ENCODE peak calls at places on chromosomes 11 and 22, in nine cellular contexts. L, X, F, V, S, H, E, W and Q are unnamed samples.

GRCh38 chr11:116698080-116698479 is 74.7 kb downstream of the BUD13 start:
- DNase-seq in L (no peak), S (no peak), V (no peak), F (peak), E (no peak), X (no peak), W (no peak), H (no peak), Q (no peak)

GRCh38 chr11:126310229-126310991 is 6.5 kb downstream of the DCPS start:
- DNase-seq in W (no peak), E (peak), X (peak), F (peak), V (peak), S (peak), L (peak), H (peak), Q (peak)

GRCh38 chr11:125387991-125388390 is 108.1 kb downstream of the FEZ1 start:
- DNase-seq in S (no peak), F (peak), H (no peak), L (no peak), X (no peak), W (no peak), V (no peak), E (no peak), Q (no peak)

GRCh38 chr11:2432171-2432621 is 12.1 kb downstream of the TRPM5 start:
- DNase-seq in L (no peak), S (no peak), F (peak), V (no peak), W (no peak), E (no peak), H (no peak), X (no peak), Q (no peak)

GRCh38 chr22:22748297-22748743 is 103.9 kb downstream of the GGTLC2 start:
- DNase-seq in H (peak), E (peak), W (no peak), L (peak), V (peak), F (no peak), S (peak), X (peak), Q (peak)

GRCh38 chr11:126060651-126061220 is 1.9 kb downstream of the CDON start:
- DNase-seq in X (no peak), V (no peak), W (no peak), F (no peak), L (no peak), E (no peak), S (no peak), H (no peak), Q (no peak)

GRCh38 chr11:133020321-133020720 is 512.0 kb downstream of the OPCML start:
- DNase-seq in L (no peak), V (no peak), X (no peak), F (no peak), E (no peak), W (no peak), H (no peak), S (no peak), Q (no peak)

GRCh38 chr11:85961930-85962363 is 106.8 kb downstream of the CCDC83 start:
- DNase-seq in L (no peak), H (no peak), V (no peak), F (no peak), X (peak), S (no peak), E (no peak), W (no peak), Q (peak)

GRCh38 chr11:1138053-1138452 is 19.7 kb upstream of the MUC5AC start:
- DNase-seq in S (no peak), X (no peak), H (no peak), W (no peak), L (no peak), E (peak), V (no peak), F (no peak), Q (peak)

GRCh38 chr11:66722745-66723651 is 6.0 kb downstream of the SPTBN2 start:
- DNase-seq in W (no peak), X (no peak), H (no peak), V (no peak), E (no peak), S (no peak), F (no peak), L (no peak), Q (no peak)

GRCh38 chr11:130478881-130479280 is 30.4 kb downstream of the ADAMTS15 start:
- DNase-seq in E (no peak), F (no peak), V (no peak), X (peak), W (no peak), H (no peak), S (no peak), L (no peak), Q (peak)

GRCh38 chr11:68141247-68142027 is 20.2 kb upstream of the CHKA start:
- DNase-seq in F (no peak), V (no peak), H (no peak), X (no peak), S (no peak), E (no peak), L (no peak), W (no peak), Q (no peak)

GRCh38 chr22:43206515-43207161 is 19.7 kb upstream of the TTLL12 start:
- DNase-seq in V (no peak), X (no peak), E (no peak), S (no peak), F (no peak), H (no peak), W (no peak), L (no peak), Q (no peak)

GRCh38 chr11:121711236-121711635 is 258.5 kb upstream of the SORL1-AS1 start:
- DNase-seq in S (no peak), W (no peak), H (no peak), E (no peak), X (no peak), L (no peak), F (no peak), V (no peak), Q (no peak)

GRCh38 chr11:5508605-5509004 is 1.2 kb downstream of the UBQLN3 start:
- DNase-seq in H (no peak), X (no peak), E (no peak), L (no peak), S (no peak), W (no peak), V (no peak), F (no peak), Q (no peak)

GRCh38 chr11:108148549-108148948 is 27.2 kb downstream of the ACAT1 start:
- DNase-seq in H (no peak), E (no peak), W (no peak), F (no peak), L (no peak), X (peak), V (no peak), S (no peak), Q (no peak)

GRCh38 chr11:134514354-134514951 is 102.4 kb upstream of the B3GAT1 start:
- DNase-seq in V (no peak), X (no peak), H (peak), F (peak), S (no peak), L (no peak), W (no peak), E (no peak), Q (no peak)

GRCh38 chr11:47705722-47706121 is 9.4 kb downstream of the AGBL2 start:
- DNase-seq in L (no peak), E (no peak), V (no peak), W (no peak), S (no peak), X (no peak), H (no peak), F (no peak), Q (no peak)

GRCh38 chr11:14617241-14618027 is 26.2 kb upstream of the PDE3B start:
- DNase-seq in L (no peak), V (no peak), W (no peak), X (peak), H (no peak), S (no peak), F (no peak), E (no peak), Q (no peak)

GRCh38 chr11:113137735-113138529 is 176.5 kb upstream of the TTC12 start:
- DNase-seq in X (no peak), F (no peak), E (no peak), W (no peak), V (no peak), L (no peak), H (no peak), S (no peak), Q (no peak)

GRCh38 chr11:64358907-64359711 is at the start of gene RPS6KA4:
- DNase-seq in L (peak), V (peak), H (no peak), X (peak), E (peak), S (peak), F (peak), W (no peak), Q (peak)

GRCh38 chr11:132850106-132850505 is 682.2 kb downstream of the OPCML start:
- DNase-seq in H (no peak), X (no peak), W (no peak), L (no peak), F (no peak), S (peak), V (no peak), E (no peak), Q (no peak)

GRCh38 chr11:134536677-134537076 is 124.6 kb upstream of the B3GAT1 start:
- DNase-seq in S (no peak), V (no peak), L (no peak), H (no peak), E (no peak), F (no peak), X (no peak), W (no peak), Q (no peak)

GRCh38 chr11:66595245-66595904 is 2.4 kb downstream of the CCS start:
- DNase-seq in L (peak), H (no peak), X (peak), E (no peak), S (peak), F (no peak), W (no peak), V (no peak), Q (peak)

GRCh38 chr11:5380740-5381342 is 2.8 kb upstream of the OR51M1 start:
- DNase-seq in E (peak), H (peak), S (peak), L (peak), F (no peak), X (peak), W (no peak), V (peak), Q (peak)

GRCh38 chr22:39243443-39244072 is 1.2 kb downstream of the PDGFB start:
- DNase-seq in E (no peak), V (no peak), L (no peak), X (no peak), H (no peak), W (no peak), F (no peak), S (no peak), Q (no peak)

DNA sequence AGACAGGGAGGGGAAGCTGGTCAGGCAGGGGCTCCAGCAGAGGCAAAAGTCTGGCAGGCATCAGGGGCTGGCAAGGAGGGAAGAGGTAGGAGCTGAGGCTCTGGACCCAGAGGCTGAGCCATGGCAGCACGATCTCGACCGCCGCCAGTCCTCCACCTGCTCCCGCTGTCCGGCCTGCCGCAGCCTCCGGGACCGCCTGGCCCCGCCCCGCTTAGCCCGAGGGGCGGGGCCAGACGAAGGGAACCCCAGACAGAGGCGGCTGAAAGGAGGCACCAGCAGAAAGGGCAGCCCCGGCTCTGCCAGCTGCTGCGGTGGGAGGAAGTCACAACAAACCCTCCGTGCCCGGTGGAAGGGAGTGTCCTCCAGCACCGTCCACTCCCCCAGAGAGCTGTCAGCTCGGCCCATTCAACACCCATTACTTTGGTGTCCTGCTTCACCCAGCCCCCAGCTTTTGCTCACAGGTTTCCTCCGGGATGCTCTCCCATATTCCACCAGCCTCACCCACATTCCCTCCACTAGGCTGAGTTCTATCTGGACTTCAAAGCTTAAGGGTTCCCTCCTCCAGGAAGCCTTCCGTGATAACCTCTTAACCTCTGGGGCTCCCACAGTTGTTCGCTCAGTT is at the start of gene MFNG:
- DNase-seq in V (peak), L (peak), S (peak), X (peak), W (no peak), F (peak), E (peak), H (no peak), Q (no peak)
- TF ChIP-seq CTCF in V (no peak), L (no peak), S (no peak), X (no peak), W (peak), F (no peak), E (peak), H (no peak), Q (no peak)

GRCh38 chr11:101929516-101929915 is 13.2 kb upstream of the ANGPTL5 start:
- DNase-seq in H (no peak), E (no peak), S (no peak), F (no peak), L (no peak), V (no peak), W (no peak), X (no peak), Q (no peak)
- TF ChIP-seq CTCF in H (no peak), E (no peak), S (no peak), F (no peak), L (no peak), V (no peak), W (no peak), X (no peak), Q (no peak)

GRCh38 chr11:17766590-17766989 is 32.0 kb downstream of the KCNC1 start:
- DNase-seq in F (peak), X (no peak), H (peak), E (no peak), S (peak), W (no peak), V (no peak), L (no peak), Q (no peak)
- TF ChIP-seq CTCF in F (no peak), X (no peak), H (no peak), E (no peak), S (peak), W (no peak), V (no peak), L (no peak), Q (no peak)

DNA sequence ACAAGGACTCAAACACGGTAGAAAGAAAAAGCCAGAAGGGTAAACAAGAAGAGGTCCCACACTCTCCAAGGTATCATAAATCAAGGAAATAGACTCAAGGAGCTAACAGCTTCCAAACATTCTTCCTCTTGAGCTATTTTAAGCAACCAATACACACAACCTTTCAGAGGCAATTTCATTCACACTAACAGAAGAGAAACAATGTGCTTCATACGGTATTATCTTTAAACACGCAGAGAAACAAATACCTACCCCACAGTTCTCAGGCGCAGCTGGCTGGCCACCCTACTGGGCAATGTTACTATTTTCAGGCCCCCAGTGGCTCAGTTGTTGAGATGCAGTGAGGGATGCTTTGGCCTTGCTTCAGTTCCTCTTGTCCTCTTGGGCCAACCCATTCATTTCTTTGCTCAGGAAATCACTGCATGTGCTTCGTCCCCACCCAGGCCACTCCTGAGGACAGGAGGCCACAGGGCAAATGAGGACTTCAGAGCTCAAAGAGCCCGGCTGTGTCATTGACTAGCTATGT is 15.7 kb downstream of the ABTB2 start:
- DNase-seq in H (no peak), L (peak), E (no peak), V (no peak), F (no peak), W (no peak), S (no peak), X (no peak), Q (peak)
- TF ChIP-seq CTCF in H (no peak), L (no peak), E (no peak), V (no peak), F (no peak), W (peak), S (no peak), X (no peak), Q (no peak)

GRCh38 chr22:44567846-44568493 is 69.9 kb upstream of the RTL6 start:
- DNase-seq in H (no peak), X (peak), W (no peak), E (peak), L (no peak), F (peak), S (peak), V (peak), Q (no peak)
- TF ChIP-seq CTCF in H (peak), X (peak), W (peak), E (peak), L (peak), F (peak), S (peak), V (peak), Q (peak)

GRCh38 chr11:128906185-128907065 is 15.3 kb downstream of the KCNJ5 start:
- DNase-seq in V (no peak), W (no peak), H (no peak), L (no peak), X (no peak), E (no peak), S (no peak), F (no peak), Q (no peak)
- TF ChIP-seq CTCF in V (no peak), W (no peak), H (no peak), L (no peak), X (no peak), E (peak), S (no peak), F (no peak), Q (no peak)

GRCh38 chr22:31153357-31153756 is 6.6 kb upstream of the RNF185 start:
- DNase-seq in E (no peak), X (no peak), L (no peak), F (no peak), S (no peak), H (no peak), V (no peak), W (no peak), Q (no peak)

GRCh38 chr22:31148516-31148915 is 8.2 kb upstream of the PLA2G3 start:
- DNase-seq in S (no peak), E (no peak), H (no peak), L (peak), X (peak), W (no peak), F (no peak), V (no peak), Q (peak)

GRCh38 chr22:31151872-31152271 is 8.1 kb upstream of the RNF185 start:
- DNase-seq in H (no peak), S (no peak), L (no peak), E (no peak), W (no peak), V (no peak), X (no peak), F (no peak), Q (no peak)

GRCh38 chr22:31148953-31149627 is 8.8 kb upstream of the PLA2G3 start:
- DNase-seq in X (peak), F (no peak), L (peak), S (peak), E (peak), V (peak), H (peak), W (no peak), Q (peak)

DNA sequence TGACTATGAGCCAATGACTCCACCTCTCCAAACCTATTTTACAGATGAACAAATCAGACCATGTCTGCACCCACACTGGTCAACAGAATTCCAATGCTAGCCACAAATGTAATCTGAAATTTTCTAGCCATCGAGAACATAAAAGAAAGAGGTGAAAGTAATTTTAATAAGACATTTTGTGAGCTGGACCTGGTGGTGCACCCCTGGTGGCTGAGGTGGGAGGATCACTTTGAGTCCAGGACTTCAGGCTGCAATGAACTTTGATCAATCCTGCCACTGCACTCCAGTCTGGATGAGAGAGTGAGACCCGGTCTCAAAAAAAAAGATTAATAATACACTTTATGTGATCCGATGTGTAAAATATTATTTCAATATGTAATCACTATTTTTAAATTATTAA is 9.4 kb upstream of the RNF185 start:
- DNase-seq in S (no peak), X (no peak), V (peak), L (no peak), W (no peak), F (no peak), H (no peak), E (no peak), Q (no peak)
- TF ChIP-seq CTCF in S (peak), X (peak), V (peak), L (no peak), W (peak), F (no peak), H (no peak), E (peak), Q (peak)

DNA sequence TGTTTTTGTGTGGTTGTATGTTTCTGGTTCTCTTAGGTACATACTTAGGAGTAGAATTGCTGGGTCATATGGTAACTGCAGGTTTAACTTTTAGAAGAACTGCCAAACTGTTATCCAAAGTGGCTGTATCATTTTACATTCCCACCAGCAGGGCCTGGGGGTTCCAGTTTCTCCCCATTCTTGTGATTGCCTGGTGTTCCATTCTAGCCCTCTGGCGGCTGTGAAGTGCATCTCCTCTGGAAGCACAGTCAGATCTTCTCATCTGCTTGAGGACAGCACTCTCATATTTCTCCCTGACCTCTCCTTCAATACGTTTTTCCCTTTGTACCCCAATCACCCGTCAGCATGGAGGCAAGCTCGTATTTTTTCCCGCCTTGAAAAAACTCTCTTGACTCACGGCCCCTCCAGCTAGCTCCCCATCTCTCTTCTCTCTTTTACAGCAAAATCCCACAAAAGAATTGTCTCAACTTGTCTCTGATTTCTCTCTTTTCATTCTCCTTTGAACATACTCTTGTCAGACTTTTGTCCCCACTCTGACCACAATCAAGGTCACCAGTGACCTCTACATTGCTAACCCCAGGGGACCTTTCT is 56.8 kb upstream of the THY1 start:
- DNase-seq in E (peak), V (peak), S (peak), X (peak), F (no peak), H (no peak), W (no peak), L (no peak), Q (peak)
- TF ChIP-seq CTCF in E (peak), V (peak), S (peak), X (peak), F (peak), H (no peak), W (peak), L (no peak), Q (peak)

GRCh38 chr11:119626910-119627305 is 102.1 kb downstream of the NECTIN1 start:
- DNase-seq in F (no peak), V (no peak), S (no peak), W (no peak), X (no peak), L (no peak), E (no peak), H (no peak), Q (no peak)
- TF ChIP-seq CTCF in F (no peak), V (no peak), S (no peak), W (no peak), X (no peak), L (no peak), E (no peak), H (no peak), Q (no peak)